ENCODE peak calls at places on chromosome 15, in five cellular contexts. S is SK-N-SH; K is OCI-LY7; W is fibroblast of pulmonary artery; U is activated CD4-positive, alpha-beta T cell treated with anti-CD3 and anti-CD28 coated beads, Interleukin-2, amount 50 U/mL, for 1 hour. Y is an unnamed sample.
A peak's percentile ranks its signal among the peaks of the same experiment; 100 is the strongest.

GRCh38 chr15:37824717-37825382 is 109.6 kb upstream of the TMCO5A start:
- DNase-seq in W (peak; percentile 91), S (no peak), K (no peak), U (no peak), Y (peak; percentile 42)

GRCh38 chr15:85137507-85138175 is 156.0 kb downstream of the PDE8A start:
- DNase-seq in S (no peak), U (no peak), K (no peak), W (no peak), Y (no peak)

GRCh38 chr15:98668566-98669308 is 20.4 kb downstream of the IGF1R start:
- DNase-seq in K (no peak), U (peak; percentile 22), W (peak; percentile 24), S (no peak), Y (no peak)

GRCh38 chr15:74295800-74296199 is 59.7 kb downstream of the CCDC33 start:
- DNase-seq in K (no peak), W (no peak), U (no peak), S (no peak), Y (peak; percentile 37)

GRCh38 chr15:33111051-33111451 is 83.5 kb downstream of the FMN1 start:
- DNase-seq in U (no peak), K (no peak), W (peak; percentile 21), S (no peak), Y (no peak)

GRCh38 chr15:101064795-101065569 is 145.8 kb downstream of the LRRK1 start:
- DNase-seq in K (no peak), W (no peak), U (no peak), S (no peak), Y (no peak)

GRCh38 chr15:70152070-70152480 is 54.4 kb upstream of the TLE3 start:
- DNase-seq in U (no peak), W (peak; percentile 56), S (no peak), K (no peak), Y (peak; percentile 93)

GRCh38 chr15:43499635-43500034 is 6.7 kb upstream of the TP53BP1 start:
- DNase-seq in U (no peak), K (no peak), W (no peak), S (no peak), Y (no peak)

GRCh38 chr15:73571346-73571745 is 61.8 kb downstream of the NPTN start:
- DNase-seq in S (no peak), K (no peak), U (no peak), W (no peak), Y (no peak)

GRCh38 chr15:34759347-34759746 is 4.5 kb upstream of the GJD2 start:
- DNase-seq in U (no peak), K (no peak), S (no peak), W (no peak), Y (no peak)

GRCh38 chr15:66503780-66504562 is 684 bp downstream of the RPL4 start:
- DNase-seq in K (peak; percentile 9), W (no peak), U (no peak), S (no peak), Y (no peak)

GRCh38 chr15:78206326-78207109 is 27.8 kb downstream of the ACSBG1 start:
- DNase-seq in S (no peak), U (no peak), W (peak; percentile 27), K (no peak), Y (no peak)

GRCh38 chr15:70353606-70354259 is 256.0 kb upstream of the TLE3 start:
- DNase-seq in W (no peak), K (no peak), S (no peak), U (no peak), Y (no peak)

GRCh38 chr15:63946524-63947065 is 99.7 kb downstream of the DAPK2 start:
- DNase-seq in K (no peak), S (no peak), U (no peak), W (no peak), Y (no peak)

GRCh38 chr15:101675796-101676582 is 23.8 kb upstream of the TM2D3 start:
- DNase-seq in S (no peak), U (no peak), W (peak; percentile 68), K (no peak), Y (no peak)

GRCh38 chr15:51267714-51268105 is 70.7 kb downstream of the CYP19A1 start:
- DNase-seq in U (no peak), S (peak; percentile 52), W (no peak), K (no peak), Y (peak; percentile 35)

GRCh38 chr15:69031013-69032001 is 16.8 kb downstream of the NOX5 start:
- DNase-seq in K (no peak), W (peak; percentile 36), U (peak; percentile 8), S (peak; percentile 83), Y (peak; percentile 60)

GRCh38 chr15:32919749-32920414 is 202.1 kb downstream of the GREM1 start:
- DNase-seq in U (no peak), S (no peak), W (peak; percentile 90), K (peak; percentile 50), Y (peak; percentile 20)

GRCh38 chr15:28885630-28886430 is at the start of gene APBA2:
- DNase-seq in S (peak; percentile 87), K (no peak), U (peak; percentile 51), W (peak; percentile 55), Y (peak; percentile 65)

GRCh38 chr15:74857082-74857655 is 14.2 kb upstream of the ULK3 start:
- DNase-seq in K (peak; percentile 52), S (peak; percentile 28), U (no peak), W (no peak), Y (no peak)

GRCh38 chr15:35329521-35329921 is 216.4 kb downstream of the DPH6 start:
- DNase-seq in S (no peak), W (peak; percentile 24), U (no peak), K (no peak), Y (no peak)

GRCh38 chr15:85649372-85649771 is 145.4 kb downstream of the KLHL25 start:
- DNase-seq in U (no peak), S (no peak), W (peak; percentile 93), K (no peak), Y (peak; percentile 85)

GRCh38 chr15:77944002-77944867 is 133.3 kb downstream of the TBC1D2B start:
- DNase-seq in K (peak; percentile 56), W (peak; percentile 77), U (peak; percentile 25), S (peak; percentile 41), Y (peak; percentile 95)

GRCh38 chr15:87849181-87849580 is 407.4 kb downstream of the NTRK3 start:
- DNase-seq in K (no peak), U (no peak), W (peak; percentile 18), S (no peak), Y (no peak)

GRCh38 chr15:70433583-70434288 is 329.6 kb downstream of the UACA start:
- DNase-seq in K (no peak), W (no peak), U (no peak), S (peak; percentile 57), Y (no peak)

GRCh38 chr15:31212286-31212685 is 110.8 kb upstream of the TRPM1 start:
- DNase-seq in W (no peak), S (no peak), K (no peak), U (no peak), Y (peak; percentile 50)

GRCh38 chr15:100899601-100900000 is 19.6 kb upstream of the LRRK1 start:
- DNase-seq in W (no peak), S (no peak), U (no peak), K (no peak), Y (no peak)

GRCh38 chr15:38042707-38043445 is 108.4 kb downstream of the TMCO5A start:
- DNase-seq in W (peak; percentile 48), K (peak; percentile 2), U (no peak), S (no peak), Y (peak; percentile 7)

GRCh38 chr15:64134322-64134829 is 17.2 kb upstream of the SNX22 start:
- DNase-seq in K (no peak), U (no peak), S (no peak), W (peak; percentile 60), Y (no peak)

GRCh38 chr15:40991355-40991754 is 38.1 kb downstream of the CHAC1 start:
- DNase-seq in K (no peak), S (no peak), W (no peak), U (no peak), Y (no peak)

GRCh38 chr15:41772720-41773331 is 1.5 kb upstream of the MAPKBP1 start:
- DNase-seq in K (peak; percentile 82), U (peak; percentile 53), W (peak; percentile 83), S (peak; percentile 61), Y (peak; percentile 83)

GRCh38 chr15:44265757-44266156 is 22.8 kb upstream of the GOLM2 start:
- DNase-seq in U (no peak), K (no peak), S (no peak), W (no peak), Y (peak; percentile 28)

GRCh38 chr15:57395292-57395691 is 19.0 kb downstream of the CGNL1 start:
- DNase-seq in K (no peak), S (no peak), W (peak; percentile 66), U (no peak), Y (no peak)

GRCh38 chr15:89002281-89002761 is 85.9 kb upstream of the ABHD2 start:
- DNase-seq in S (peak; percentile 68), K (no peak), W (peak; percentile 67), U (no peak), Y (peak; percentile 82)